ENCODE peak calls at places on chromosomes 12 and 14, in nine cellular contexts. Z is activated CD4-positive, alpha-beta T cell treated with anti-CD3 and anti-CD28 coated beads for 36 hours; W is CD4-positive, alpha-beta T cell; T is central memory CD8-positive, alpha-beta T cell; X is activated T-helper 17 cell treated with anti-CD3 and anti-CD28 coated beads, Interleukin-2, amount 50 U/mL, for 72 hours; G is Panc1; Q is Right ventricle myocardium superior; O is stimulated activated naive CD8-positive, alpha-beta T cell treated with anti-CD3 and anti-CD28 coated beads, Interleukin-15, Interleukin-2, amounts not matched to agents 100 U/mL and 50 U/mL, for 24 hours; B is A549. P is an unnamed sample.

GRCh38 chr12:11949738-11950403 is 120.9 kb upstream of the BCL2L14 start:
- ATAC-seq in Z (no peak), W (no peak), T (no peak), X (no peak), G (no peak), Q (peak; percentile 76), O (no peak), B (no peak), P (no peak)

GRCh38 chr12:94147377-94147990 is 893 bp upstream of the PLXNC1 start:
- ATAC-seq in Z (no peak), W (no peak), T (no peak), X (no peak), G (no peak), Q (no peak), O (no peak), B (no peak), P (no peak)

GRCh38 chr12:75717902-75718301 is 206.5 kb upstream of the KRR1 start:
- ATAC-seq in Z (no peak), W (no peak), T (no peak), X (no peak), G (no peak), Q (no peak), O (no peak), B (no peak), P (no peak)

GRCh38 chr12:107503129-107503850 is 182.3 kb upstream of the PWP1 start:
- ATAC-seq in Z (no peak), W (no peak), T (no peak), X (no peak), G (no peak), Q (no peak), O (no peak), B (no peak), P (no peak)

GRCh38 chr12:75476076-75476475 is 4.5 kb upstream of the GLIPR1 start:
- ATAC-seq in Z (peak; percentile 5), W (no peak), T (no peak), X (peak; percentile 36), G (no peak), Q (no peak), O (peak; percentile 12), B (no peak), P (no peak)

GRCh38 chr14:43161477-43161876 is 1345.6 kb downstream of the FSCB start:
- ATAC-seq in Z (no peak), W (no peak), T (no peak), X (no peak), G (no peak), Q (no peak), O (no peak), B (no peak), P (no peak)

GRCh38 chr12:10184261-10184843 is 5.5 kb downstream of the TMEM52B start:
- ATAC-seq in Z (no peak), W (no peak), T (no peak), X (no peak), G (no peak), Q (no peak), O (no peak), B (peak; percentile 29), P (no peak)

GRCh38 chr12:23337213-23337612 is 612.3 kb downstream of the SOX5 start:
- ATAC-seq in Z (no peak), W (no peak), T (no peak), X (no peak), G (no peak), Q (no peak), O (no peak), B (no peak), P (no peak)

GRCh38 chr12:52427083-52427482 is 7.1 kb downstream of the KRT75 start:
- ATAC-seq in Z (no peak), W (no peak), T (no peak), X (no peak), G (no peak), Q (no peak), O (no peak), B (no peak), P (no peak)

GRCh38 chr14:93970967-93971634 is 5.3 kb downstream of the ASB2 start:
- ATAC-seq in Z (peak; percentile 60), W (peak; percentile 54), T (peak; percentile 64), X (peak; percentile 79), G (peak; percentile 36), Q (no peak), O (peak; percentile 74), B (no peak), P (peak; percentile 78)